ENCODE peak calls at places on chromosomes 7 and 10, in six cellular contexts. One of them, this sample, is unnamed.
A peak's percentile ranks its signal among the peaks of the same experiment; 100 is the strongest.

GRCh38 chr10:26627320-26627719 is 70.2 kb upstream of the PDSS1 start:
- DNase-seq in activated naive CD4-positive, alpha-beta T cell treated with anti-CD3 and anti-CD28 coated beads for 36 hours: no peak
- DNase-seq in occipital lobe: no peak
- DNase-seq in WTC11: peak; percentile 29
- DNase-seq in amniotic stem cell: no peak
- DNase-seq in LoVo: no peak
- DNase-seq in this sample: no peak

GRCh38 chr7:36116347-36117200 is 36.5 kb upstream of the EEPD1 start:
- DNase-seq in activated naive CD4-positive, alpha-beta T cell treated with anti-CD3 and anti-CD28 coated beads for 36 hours: no peak
- DNase-seq in occipital lobe: no peak
- DNase-seq in WTC11: no peak
- DNase-seq in amniotic stem cell: no peak
- DNase-seq in LoVo: peak; percentile 55
- DNase-seq in this sample: no peak

GRCh38 chr7:85449478-85449877 is 262.6 kb upstream of the SEMA3D start:
- DNase-seq in activated naive CD4-positive, alpha-beta T cell treated with anti-CD3 and anti-CD28 coated beads for 36 hours: no peak
- DNase-seq in occipital lobe: no peak
- DNase-seq in WTC11: no peak
- DNase-seq in amniotic stem cell: no peak
- DNase-seq in LoVo: no peak
- DNase-seq in this sample: no peak

GRCh38 chr10:68871731-68872342 is 29.3 kb upstream of the DDX50 start:
- DNase-seq in activated naive CD4-positive, alpha-beta T cell treated with anti-CD3 and anti-CD28 coated beads for 36 hours: no peak
- DNase-seq in occipital lobe: no peak
- DNase-seq in WTC11: no peak
- DNase-seq in amniotic stem cell: no peak
- DNase-seq in LoVo: no peak
- DNase-seq in this sample: peak; percentile 90

GRCh38 chr7:100890640-100891521 is 1.4 kb upstream of the UFSP1 start:
- DNase-seq in activated naive CD4-positive, alpha-beta T cell treated with anti-CD3 and anti-CD28 coated beads for 36 hours: no peak
- DNase-seq in occipital lobe: no peak
- DNase-seq in WTC11: peak; percentile 48
- DNase-seq in amniotic stem cell: no peak
- DNase-seq in LoVo: no peak
- DNase-seq in this sample: no peak

GRCh38 chr10:69738858-69739435 is 62.8 kb upstream of the COL13A1 start:
- DNase-seq in activated naive CD4-positive, alpha-beta T cell treated with anti-CD3 and anti-CD28 coated beads for 36 hours: no peak
- DNase-seq in occipital lobe: no peak
- DNase-seq in WTC11: no peak
- DNase-seq in amniotic stem cell: no peak
- DNase-seq in LoVo: no peak
- DNase-seq in this sample: no peak

GRCh38 chr7:151891753-151892152 is 14.8 kb upstream of the PRKAG2 start:
- DNase-seq in activated naive CD4-positive, alpha-beta T cell treated with anti-CD3 and anti-CD28 coated beads for 36 hours: no peak
- DNase-seq in occipital lobe: no peak
- DNase-seq in WTC11: no peak
- DNase-seq in amniotic stem cell: no peak
- DNase-seq in LoVo: no peak
- DNase-seq in this sample: no peak

GRCh38 chr10:28201666-28202400 is 101.0 kb downstream of the MPP7 start:
- DNase-seq in activated naive CD4-positive, alpha-beta T cell treated with anti-CD3 and anti-CD28 coated beads for 36 hours: no peak
- DNase-seq in occipital lobe: no peak
- DNase-seq in WTC11: no peak
- DNase-seq in amniotic stem cell: no peak
- DNase-seq in LoVo: no peak
- DNase-seq in this sample: no peak

GRCh38 chr7:6250364-6250833 is 22.0 kb downstream of the CYTH3 start:
- DNase-seq in activated naive CD4-positive, alpha-beta T cell treated with anti-CD3 and anti-CD28 coated beads for 36 hours: peak; percentile 18
- DNase-seq in occipital lobe: no peak
- DNase-seq in WTC11: no peak
- DNase-seq in amniotic stem cell: no peak
- DNase-seq in LoVo: no peak
- DNase-seq in this sample: no peak

GRCh38 chr7:1854521-1855395 is 184.7 kb downstream of the ELFN1 start:
- DNase-seq in activated naive CD4-positive, alpha-beta T cell treated with anti-CD3 and anti-CD28 coated beads for 36 hours: no peak
- DNase-seq in occipital lobe: no peak
- DNase-seq in WTC11: peak; percentile 10
- DNase-seq in amniotic stem cell: no peak
- DNase-seq in LoVo: no peak
- DNase-seq in this sample: no peak

GRCh38 chr7:84823530-84823929 is 363.3 kb downstream of the SEMA3D start:
- DNase-seq in activated naive CD4-positive, alpha-beta T cell treated with anti-CD3 and anti-CD28 coated beads for 36 hours: no peak
- DNase-seq in occipital lobe: no peak
- DNase-seq in WTC11: no peak
- DNase-seq in amniotic stem cell: no peak
- DNase-seq in LoVo: no peak
- DNase-seq in this sample: no peak

GRCh38 chr10:13632407-13632806 is 45.6 kb downstream of the PRPF18 start:
- DNase-seq in activated naive CD4-positive, alpha-beta T cell treated with anti-CD3 and anti-CD28 coated beads for 36 hours: no peak
- DNase-seq in occipital lobe: no peak
- DNase-seq in WTC11: no peak
- DNase-seq in amniotic stem cell: no peak
- DNase-seq in LoVo: no peak
- DNase-seq in this sample: no peak

GRCh38 chr7:47759056-47759706 is 177.3 kb upstream of the TNS3 start:
- DNase-seq in activated naive CD4-positive, alpha-beta T cell treated with anti-CD3 and anti-CD28 coated beads for 36 hours: no peak
- DNase-seq in occipital lobe: no peak
- DNase-seq in WTC11: no peak
- DNase-seq in amniotic stem cell: no peak
- DNase-seq in LoVo: no peak
- DNase-seq in this sample: no peak

GRCh38 chr7:149422914-149423285 is 38.0 kb downstream of the ZNF777 start:
- DNase-seq in activated naive CD4-positive, alpha-beta T cell treated with anti-CD3 and anti-CD28 coated beads for 36 hours: peak; percentile 20
- DNase-seq in occipital lobe: no peak
- DNase-seq in WTC11: peak; percentile 42
- DNase-seq in amniotic stem cell: no peak
- DNase-seq in LoVo: no peak
- DNase-seq in this sample: no peak

This sample was measured in NCI-H774.